ENCODE peak calls at places on chromosome 15, in eight cellular contexts. Q, C, W, X, S, G, U and Y are unnamed samples.

GRCh38 chr15:59104602-59104911 is 389 bp upstream of the CCNB2 start:
- DNase-seq in Q (no peak), C (no peak), W (no peak), X (no peak), S (no peak), G (no peak), U (no peak), Y (no peak)

GRCh38 chr15:66130496-66131014 is 123.0 kb downstream of the MEGF11 start:
- DNase-seq in Q (no peak), C (no peak), W (no peak), X (no peak), S (no peak), G (no peak), U (no peak), Y (no peak)

GRCh38 chr15:92375057-92375456 is 18.6 kb upstream of the ST8SIA2 start:
- DNase-seq in Q (no peak), C (no peak), W (no peak), X (no peak), S (no peak), G (no peak), U (no peak), Y (no peak)

GRCh38 chr15:59158701-59159034 is 48.0 kb upstream of the LDHAL6B start:
- DNase-seq in Q (no peak), C (no peak), W (no peak), X (no peak), S (no peak), G (no peak), U (no peak), Y (no peak)

GRCh38 chr15:53158995-53159394 is 368.9 kb upstream of the ONECUT1 start:
- DNase-seq in Q (no peak), C (no peak), W (no peak), X (no peak), S (no peak), G (no peak), U (no peak), Y (no peak)

GRCh38 chr15:98776607-98777281 is 128.4 kb downstream of the IGF1R start:
- DNase-seq in Q (no peak), C (no peak), W (no peak), X (peak; percentile 63), S (no peak), G (no peak), U (peak; percentile 92), Y (no peak)

GRCh38 chr15:74907277-74907870 is 723 bp upstream of the FAM219B start:
- DNase-seq in Q (no peak), C (no peak), W (no peak), X (no peak), S (no peak), G (no peak), U (no peak), Y (no peak)

GRCh38 chr15:85782112-85782511 is 12.6 kb downstream of the KLHL25 start:
- DNase-seq in Q (no peak), C (no peak), W (no peak), X (no peak), S (no peak), G (no peak), U (no peak), Y (no peak)

GRCh38 chr15:41018534-41018933 is 65.3 kb downstream of the CHAC1 start:
- DNase-seq in Q (no peak), C (no peak), W (no peak), X (peak; percentile 41), S (no peak), G (no peak), U (no peak), Y (no peak)

GRCh38 chr15:80743189-80743833 is 35.9 kb upstream of the CEMIP start:
- DNase-seq in Q (no peak), C (no peak), W (no peak), X (peak; percentile 43), S (no peak), G (no peak), U (no peak), Y (no peak)

GRCh38 chr15:80679805-80680175 is 15.3 kb upstream of the ABHD17C start:
- DNase-seq in Q (no peak), C (no peak), W (no peak), X (no peak), S (no peak), G (no peak), U (no peak), Y (no peak)

GRCh38 chr15:41011055-41011815 is 58.0 kb downstream of the CHAC1 start:
- DNase-seq in Q (no peak), C (no peak), W (no peak), X (no peak), S (no peak), G (no peak), U (no peak), Y (no peak)

GRCh38 chr15:98938105-98938417 is 69.5 kb downstream of the PGPEP1L start:
- DNase-seq in Q (no peak), C (no peak), W (no peak), X (no peak), S (no peak), G (no peak), U (no peak), Y (no peak)

GRCh38 chr15:59347915-59348314 is 24.8 kb downstream of the MYO1E start:
- DNase-seq in Q (no peak), C (no peak), W (no peak), X (no peak), S (no peak), G (no peak), U (no peak), Y (no peak)

GRCh38 chr15:75842722-75843617 is at the start of gene UBE2Q2:
- DNase-seq in Q (peak; percentile 84), C (no peak), W (peak; percentile 32), X (peak; percentile 90), S (no peak), G (peak; percentile 62), U (no peak), Y (peak; percentile 65)

GRCh38 chr15:84949043-84949442 is 32.6 kb upstream of the PDE8A start:
- DNase-seq in Q (no peak), C (no peak), W (no peak), X (peak; percentile 86), S (no peak), G (no peak), U (peak; percentile 47), Y (no peak)

GRCh38 chr15:42650208-42651066 is 75.0 kb downstream of the STARD9 start:
- DNase-seq in Q (peak; percentile 53), C (peak; percentile 77), W (peak; percentile 29), X (peak; percentile 93), S (peak; percentile 66), G (peak; percentile 30), U (peak; percentile 81), Y (no peak)

GRCh38 chr15:74978503-74978902 is 16.9 kb upstream of the SCAMP5 start:
- DNase-seq in Q (no peak), C (no peak), W (no peak), X (peak; percentile 66), S (no peak), G (peak; percentile 34), U (no peak), Y (no peak)

GRCh38 chr15:28902856-28903255 is 17.1 kb downstream of the APBA2 start:
- DNase-seq in Q (no peak), C (no peak), W (no peak), X (no peak), S (no peak), G (no peak), U (no peak), Y (no peak)
- TF ChIP-seq CTCF in Q (no peak), C (no peak), W (no peak), X (no peak), S (no peak), G (no peak), U (no peak), Y (no peak)

GRCh38 chr15:81924667-81925183 is 121.1 kb downstream of the MEX3B start:
- DNase-seq in Q (no peak), C (no peak), W (no peak), X (no peak), S (no peak), G (no peak), U (peak; percentile 4), Y (no peak)
- TF ChIP-seq CTCF in Q (no peak), C (no peak), W (no peak), X (no peak), S (no peak), G (no peak), U (no peak), Y (no peak)

GRCh38 chr15:70315431-70315830 is 217.7 kb upstream of the TLE3 start:
- DNase-seq in Q (no peak), C (no peak), W (no peak), X (no peak), S (no peak), G (no peak), U (no peak), Y (no peak)

GRCh38 chr15:70313099-70314017 is 215.6 kb upstream of the TLE3 start:
- DNase-seq in Q (no peak), C (no peak), W (no peak), X (no peak), S (no peak), G (no peak), U (no peak), Y (no peak)

GRCh38 chr15:70314652-70315051 is 216.9 kb upstream of the TLE3 start:
- DNase-seq in Q (no peak), C (no peak), W (no peak), X (no peak), S (no peak), G (no peak), U (no peak), Y (no peak)

GRCh38 chr15:70316059-70316600 is 218.4 kb upstream of the TLE3 start:
- DNase-seq in Q (no peak), C (no peak), W (no peak), X (peak; percentile 17), S (no peak), G (no peak), U (no peak), Y (no peak)

DNA sequence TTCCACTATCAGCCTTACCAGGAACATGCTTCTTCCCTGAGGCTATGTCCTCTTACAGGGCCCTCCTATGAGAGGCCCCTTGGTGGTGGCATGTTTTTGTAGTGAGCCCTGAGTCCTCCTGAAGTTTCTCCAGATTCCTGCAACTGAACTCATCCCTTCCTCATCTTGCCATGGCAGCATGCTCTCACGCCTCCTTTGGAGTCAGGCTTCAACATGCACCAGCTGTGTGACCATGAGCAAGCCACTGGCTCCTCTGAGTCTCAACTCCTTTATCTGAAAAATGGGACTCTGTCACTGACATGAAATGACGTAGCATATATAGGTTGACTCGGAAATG is 216.3 kb upstream of the TLE3 start:
- DNase-seq in Q (no peak), C (no peak), W (no peak), X (no peak), S (no peak), G (no peak), U (no peak), Y (no peak)
- TF ChIP-seq CTCF in Q (no peak), C (no peak), W (no peak), X (no peak), S (no peak), G (no peak), U (no peak), Y (no peak)

DNA sequence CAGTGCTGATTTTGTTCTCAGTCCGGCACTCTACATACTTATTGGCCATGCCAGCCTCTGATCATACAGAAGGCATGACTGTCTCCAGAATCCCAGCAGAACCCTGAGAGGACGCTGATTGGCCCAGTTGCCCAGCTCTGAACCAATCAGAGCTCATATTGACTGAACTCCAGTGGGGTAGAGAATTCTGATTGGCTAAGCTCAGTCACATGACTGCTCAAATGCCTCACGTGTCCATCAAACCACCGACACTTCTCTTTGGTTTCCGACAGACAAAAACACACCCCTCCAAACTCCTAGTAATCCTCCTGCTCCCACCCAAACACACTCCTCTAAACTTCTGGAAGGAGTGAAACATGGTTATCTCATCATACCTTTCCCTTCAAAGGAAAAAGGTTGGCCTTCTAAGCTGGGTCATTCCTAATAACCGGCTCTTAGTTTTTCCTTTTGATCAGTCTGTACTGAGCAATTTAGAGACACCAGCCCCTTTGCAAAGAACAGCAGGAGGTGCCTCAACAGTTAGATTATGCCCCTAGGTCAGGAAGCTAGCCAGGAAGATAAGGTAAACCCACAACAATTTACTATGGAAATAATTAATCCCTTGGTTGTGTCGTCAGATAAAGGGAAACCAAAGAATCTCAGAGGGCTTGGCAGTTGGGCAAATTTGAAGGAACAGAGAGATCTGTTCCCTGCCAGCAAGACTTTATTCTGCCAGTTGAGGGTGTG is 187.8 kb downstream of the TLE3 start:
- DNase-seq in Q (no peak), C (no peak), W (no peak), X (no peak), S (no peak), G (no peak), U (no peak), Y (no peak)
- TF ChIP-seq CTCF in Q (no peak), C (no peak), W (no peak), X (no peak), S (no peak), G (no peak), U (no peak), Y (no peak)